ENCODE peak calls at places on chromosome 10, in nine cellular contexts. One of them, this sample, is unnamed.

GRCh38 chr10:21531164-21531563 is 2.9 kb upstream of the MLLT10 start:
- DNase-seq in cardiac muscle cell: peak
- DNase-seq in AG10803: peak
- DNase-seq in testis: no peak
- DNase-seq in A549: peak
- DNase-seq in ovary: no peak
- DNase-seq in AG04450: no peak
- DNase-seq in GM10248: no peak
- DNase-seq in tibial artery: no peak
- DNase-seq in this sample: no peak

GRCh38 chr10:128854965-128855364 is 612.1 kb upstream of the MGMT start:
- DNase-seq in testis: peak
- DNase-seq in AG04450: no peak
- DNase-seq in cardiac muscle cell: peak
- DNase-seq in tibial artery: peak
- DNase-seq in GM10248: no peak
- DNase-seq in AG10803: peak
- DNase-seq in ovary: peak
- DNase-seq in A549: no peak
- DNase-seq in this sample: no peak

GRCh38 chr10:21929070-21929469 is 74.5 kb downstream of the DNAJC1 start:
- DNase-seq in ovary: no peak
- DNase-seq in GM10248: no peak
- DNase-seq in tibial artery: no peak
- DNase-seq in AG10803: no peak
- DNase-seq in cardiac muscle cell: no peak
- DNase-seq in testis: no peak
- DNase-seq in AG04450: no peak
- DNase-seq in A549: no peak
- DNase-seq in this sample: no peak

GRCh38 chr10:97738616-97739015 is 1.7 kb downstream of the ZFYVE27 start:
- DNase-seq in cardiac muscle cell: no peak
- DNase-seq in ovary: no peak
- DNase-seq in tibial artery: no peak
- DNase-seq in testis: no peak
- DNase-seq in A549: no peak
- DNase-seq in GM10248: no peak
- DNase-seq in AG04450: no peak
- DNase-seq in AG10803: no peak
- DNase-seq in this sample: no peak

GRCh38 chr10:99854860-99855259 is 72.4 kb downstream of the ABCC2 start:
- DNase-seq in GM10248: no peak
- DNase-seq in tibial artery: peak
- DNase-seq in AG10803: peak
- DNase-seq in testis: peak
- DNase-seq in A549: peak
- DNase-seq in ovary: peak
- DNase-seq in cardiac muscle cell: peak
- DNase-seq in AG04450: peak
- DNase-seq in this sample: peak

GRCh38 chr10:130748409-130749057 is 563.0 kb downstream of the TCERG1L start:
- DNase-seq in AG10803: no peak
- DNase-seq in AG04450: no peak
- DNase-seq in testis: no peak
- DNase-seq in tibial artery: no peak
- DNase-seq in cardiac muscle cell: no peak
- DNase-seq in ovary: no peak
- DNase-seq in A549: no peak
- DNase-seq in GM10248: no peak
- DNase-seq in this sample: no peak

GRCh38 chr10:110547139-110547761 is 20.2 kb upstream of the SMC3 start:
- DNase-seq in tibial artery: no peak
- DNase-seq in testis: no peak
- DNase-seq in AG10803: peak
- DNase-seq in A549: peak
- DNase-seq in cardiac muscle cell: peak
- DNase-seq in ovary: no peak
- DNase-seq in GM10248: peak
- DNase-seq in AG04450: no peak
- DNase-seq in this sample: no peak

GRCh38 chr10:1715821-1716220 is 21.5 kb downstream of the ADARB2 start:
- DNase-seq in GM10248: peak
- DNase-seq in tibial artery: no peak
- DNase-seq in testis: no peak
- DNase-seq in ovary: no peak
- DNase-seq in AG04450: no peak
- DNase-seq in cardiac muscle cell: no peak
- DNase-seq in AG10803: no peak
- DNase-seq in A549: peak
- DNase-seq in this sample: no peak

GRCh38 chr10:112680586-112680985 is 233.6 kb downstream of the VTI1A start:
- DNase-seq in cardiac muscle cell: no peak
- DNase-seq in ovary: no peak
- DNase-seq in GM10248: no peak
- DNase-seq in tibial artery: no peak
- DNase-seq in testis: no peak
- DNase-seq in A549: no peak
- DNase-seq in AG04450: no peak
- DNase-seq in AG10803: no peak
- DNase-seq in this sample: no peak

GRCh38 chr10:131218811-131219583 is 92.5 kb downstream of the TCERG1L start:
- DNase-seq in AG10803: no peak
- DNase-seq in ovary: no peak
- DNase-seq in GM10248: no peak
- DNase-seq in AG04450: no peak
- DNase-seq in A549: no peak
- DNase-seq in cardiac muscle cell: no peak
- DNase-seq in tibial artery: no peak
- DNase-seq in testis: no peak
- DNase-seq in this sample: no peak

DNA sequence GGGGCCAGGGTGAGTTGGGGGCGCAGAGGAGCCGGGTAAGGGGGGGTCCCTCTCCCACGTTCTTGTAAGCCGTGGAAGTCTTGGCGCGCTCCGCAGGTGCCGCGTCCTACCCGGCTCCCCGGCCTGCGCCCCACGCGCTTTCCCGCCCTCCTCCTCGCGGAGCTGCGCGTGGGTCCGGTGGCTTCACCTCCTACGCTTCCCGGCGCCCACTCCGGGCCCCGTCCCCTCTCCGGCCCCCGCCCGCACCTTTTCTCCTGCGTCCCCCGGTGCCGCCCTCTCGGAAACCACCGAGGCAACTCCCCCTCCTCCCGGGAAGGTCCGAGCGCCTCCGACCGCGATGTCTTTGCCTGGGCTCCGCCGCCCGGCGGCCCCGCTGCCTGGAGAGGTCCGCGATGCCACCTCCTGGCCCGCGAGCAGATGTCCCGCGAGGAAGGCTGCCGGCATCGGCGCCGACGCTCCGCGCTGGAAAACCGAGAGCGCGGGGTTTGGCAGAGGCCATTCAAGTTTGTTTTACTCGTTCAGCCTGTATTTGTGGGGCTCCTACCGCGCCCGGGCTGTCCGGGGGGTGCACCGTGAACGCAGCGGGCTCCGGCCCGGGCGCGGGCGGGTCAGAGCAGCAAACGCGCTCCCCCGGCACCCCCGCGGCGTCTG is 2.4 kb upstream of the NKX6-2 start:
- DNase-seq in testis: peak
- DNase-seq in cardiac muscle cell: peak
- DNase-seq in GM10248: no peak
- DNase-seq in AG10803: peak
- DNase-seq in tibial artery: no peak
- DNase-seq in A549: peak
- DNase-seq in AG04450: no peak
- DNase-seq in ovary: no peak
- DNase-seq in this sample: no peak
- TF ChIP-seq CTCF in testis: no peak
- TF ChIP-seq CTCF in cardiac muscle cell: peak
- TF ChIP-seq CTCF in GM10248: no peak
- TF ChIP-seq CTCF in AG10803: peak
- TF ChIP-seq CTCF in tibial artery: no peak
- TF ChIP-seq CTCF in A549: peak
- TF ChIP-seq CTCF in AG04450: peak
- TF ChIP-seq CTCF in ovary: no peak
- TF ChIP-seq CTCF in this sample: no peak

GRCh38 chr10:72792288-72792687 is 100.3 kb downstream of the MCU start:
- DNase-seq in cardiac muscle cell: no peak
- DNase-seq in testis: no peak
- DNase-seq in tibial artery: no peak
- DNase-seq in GM10248: no peak
- DNase-seq in ovary: no peak
- DNase-seq in AG04450: no peak
- DNase-seq in A549: no peak
- DNase-seq in AG10803: no peak
- DNase-seq in this sample: no peak

GRCh38 chr10:72796538-72796937 is 97.0 kb upstream of the OIT3 start:
- DNase-seq in cardiac muscle cell: no peak
- DNase-seq in AG04450: no peak
- DNase-seq in testis: no peak
- DNase-seq in A549: no peak
- DNase-seq in ovary: no peak
- DNase-seq in GM10248: no peak
- DNase-seq in AG10803: no peak
- DNase-seq in tibial artery: no peak
- DNase-seq in this sample: no peak

GRCh38 chr10:72794260-72794659 is 99.3 kb upstream of the OIT3 start:
- DNase-seq in GM10248: no peak
- DNase-seq in ovary: no peak
- DNase-seq in cardiac muscle cell: peak
- DNase-seq in testis: no peak
- DNase-seq in A549: peak
- DNase-seq in AG04450: no peak
- DNase-seq in AG10803: peak
- DNase-seq in tibial artery: no peak
- DNase-seq in this sample: no peak

GRCh38 chr10:72796042-72796441 is 97.5 kb upstream of the OIT3 start:
- DNase-seq in tibial artery: peak
- DNase-seq in A549: peak
- DNase-seq in GM10248: no peak
- DNase-seq in AG04450: no peak
- DNase-seq in AG10803: peak
- DNase-seq in ovary: no peak
- DNase-seq in cardiac muscle cell: peak
- DNase-seq in testis: no peak
- DNase-seq in this sample: no peak

DNA sequence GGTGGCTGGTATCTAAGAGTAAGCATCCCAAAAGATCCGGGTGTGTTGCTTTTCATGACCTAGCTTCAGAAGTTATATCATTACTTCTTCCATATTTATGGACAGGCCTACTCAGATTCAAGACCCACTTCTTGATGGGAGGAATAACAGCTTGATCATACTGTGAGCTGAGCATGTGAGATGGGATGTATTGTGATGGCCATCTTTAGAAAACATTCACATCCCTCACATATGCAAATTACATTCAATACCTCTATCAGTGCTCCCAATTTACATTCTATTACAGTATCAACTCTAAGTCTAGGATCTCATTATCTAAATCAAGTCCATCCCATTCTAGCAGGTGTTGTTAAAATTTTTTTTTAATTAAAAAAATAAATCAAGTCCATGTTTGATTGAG is 99.8 kb upstream of the OIT3 start:
- DNase-seq in AG10803: no peak
- DNase-seq in GM10248: no peak
- DNase-seq in testis: no peak
- DNase-seq in A549: no peak
- DNase-seq in tibial artery: no peak
- DNase-seq in ovary: no peak
- DNase-seq in AG04450: no peak
- DNase-seq in cardiac muscle cell: no peak
- DNase-seq in this sample: no peak
- TF ChIP-seq CTCF in AG10803: no peak
- TF ChIP-seq CTCF in GM10248: no peak
- TF ChIP-seq CTCF in testis: no peak
- TF ChIP-seq CTCF in A549: no peak
- TF ChIP-seq CTCF in tibial artery: no peak
- TF ChIP-seq CTCF in ovary: no peak
- TF ChIP-seq CTCF in AG04450: no peak
- TF ChIP-seq CTCF in cardiac muscle cell: no peak
- TF ChIP-seq CTCF in this sample: no peak

GRCh38 chr10:107434201-107434600 is 269.7 kb upstream of the SORCS1 start:
- DNase-seq in GM10248: no peak
- DNase-seq in testis: no peak
- DNase-seq in AG04450: no peak
- DNase-seq in ovary: no peak
- DNase-seq in cardiac muscle cell: no peak
- DNase-seq in tibial artery: no peak
- DNase-seq in AG10803: no peak
- DNase-seq in A549: no peak
- DNase-seq in this sample: no peak

GRCh38 chr10:107434854-107435253 is 270.3 kb upstream of the SORCS1 start:
- DNase-seq in cardiac muscle cell: no peak
- DNase-seq in tibial artery: no peak
- DNase-seq in testis: no peak
- DNase-seq in A549: no peak
- DNase-seq in GM10248: no peak
- DNase-seq in ovary: no peak
- DNase-seq in AG04450: no peak
- DNase-seq in AG10803: no peak
- DNase-seq in this sample: no peak

GRCh38 chr10:107437921-107438320 is 273.4 kb upstream of the SORCS1 start:
- DNase-seq in cardiac muscle cell: no peak
- DNase-seq in ovary: no peak
- DNase-seq in A549: no peak
- DNase-seq in testis: no peak
- DNase-seq in GM10248: no peak
- DNase-seq in tibial artery: no peak
- DNase-seq in AG10803: no peak
- DNase-seq in AG04450: no peak
- DNase-seq in this sample: no peak

GRCh38 chr10:107433605-107434004 is 269.1 kb upstream of the SORCS1 start:
- DNase-seq in GM10248: no peak
- DNase-seq in cardiac muscle cell: no peak
- DNase-seq in A549: no peak
- DNase-seq in AG04450: no peak
- DNase-seq in tibial artery: no peak
- DNase-seq in testis: no peak
- DNase-seq in ovary: no peak
- DNase-seq in AG10803: no peak
- DNase-seq in this sample: no peak

GRCh38 chr10:107436568-107436967 is 272.1 kb upstream of the SORCS1 start:
- DNase-seq in testis: no peak
- DNase-seq in tibial artery: no peak
- DNase-seq in cardiac muscle cell: no peak
- DNase-seq in GM10248: no peak
- DNase-seq in AG10803: no peak
- DNase-seq in A549: no peak
- DNase-seq in ovary: no peak
- DNase-seq in AG04450: no peak
- DNase-seq in this sample: no peak
- TF ChIP-seq CTCF in testis: no peak
- TF ChIP-seq CTCF in tibial artery: no peak
- TF ChIP-seq CTCF in cardiac muscle cell: no peak
- TF ChIP-seq CTCF in GM10248: no peak
- TF ChIP-seq CTCF in AG10803: no peak
- TF ChIP-seq CTCF in A549: no peak
- TF ChIP-seq CTCF in ovary: no peak
- TF ChIP-seq CTCF in AG04450: no peak
- TF ChIP-seq CTCF in this sample: no peak

GRCh38 chr10:75314570-75314969 is 78.8 kb upstream of the COMTD1 start:
- DNase-seq in AG04450: no peak
- DNase-seq in GM10248: no peak
- DNase-seq in cardiac muscle cell: no peak
- DNase-seq in ovary: no peak
- DNase-seq in A549: no peak
- DNase-seq in tibial artery: no peak
- DNase-seq in AG10803: no peak
- DNase-seq in testis: no peak
- DNase-seq in this sample: no peak

GRCh38 chr10:75319274-75319673 is 82.3 kb downstream of the ZNF503 start:
- DNase-seq in AG04450: no peak
- DNase-seq in testis: no peak
- DNase-seq in GM10248: no peak
- DNase-seq in ovary: no peak
- DNase-seq in tibial artery: no peak
- DNase-seq in A549: no peak
- DNase-seq in AG10803: no peak
- DNase-seq in cardiac muscle cell: no peak
- DNase-seq in this sample: no peak
- TF ChIP-seq CTCF in AG04450: no peak
- TF ChIP-seq CTCF in testis: no peak
- TF ChIP-seq CTCF in GM10248: no peak
- TF ChIP-seq CTCF in ovary: no peak
- TF ChIP-seq CTCF in tibial artery: no peak
- TF ChIP-seq CTCF in A549: no peak
- TF ChIP-seq CTCF in AG10803: no peak
- TF ChIP-seq CTCF in cardiac muscle cell: no peak
- TF ChIP-seq CTCF in this sample: no peak